ENCODE peak calls at places on chromosomes 3 and 15, in four cellular contexts. D is psoas muscle, N is bronchial epithelial cell, V is mucosa of descending colon. Y is an unnamed sample.

GRCh38 chr15:71747128-71748083 is 62.9 kb upstream of the NR2E3 start:
- DNase-seq in D (no peak), N (peak), V (no peak), Y (peak)

GRCh38 chr3:180267202-180267843 is 230.6 kb upstream of the PEX5L start:
- DNase-seq in D (no peak), N (no peak), V (no peak), Y (no peak)

GRCh38 chr15:76178321-76178720 is 118.5 kb downstream of the TMEM266 start:
- DNase-seq in D (no peak), N (no peak), V (no peak), Y (no peak)

GRCh38 chr3:155032918-155033317 is 47.2 kb upstream of the MME start:
- DNase-seq in D (no peak), N (peak), V (no peak), Y (no peak)

GRCh38 chr3:187986514-187986934 is 167.4 kb upstream of the LPP start:
- DNase-seq in D (no peak), N (peak), V (no peak), Y (peak)

GRCh38 chr15:73326157-73326556 is 42.6 kb downstream of the HCN4 start:
- DNase-seq in D (no peak), N (no peak), V (no peak), Y (no peak)

GRCh38 chr3:122389892-122390291 is 5.9 kb downstream of the FAM162A start:
- DNase-seq in D (no peak), N (no peak), V (no peak), Y (no peak)

GRCh38 chr3:94285874-94286273 is 223.0 kb downstream of the NSUN3 start:
- DNase-seq in D (no peak), N (peak), V (no peak), Y (peak)

GRCh38 chr15:79623488-79623887 is 191.4 kb downstream of the MINAR1 start:
- DNase-seq in D (no peak), N (no peak), V (no peak), Y (no peak)

GRCh38 chr3:42129014-42129953 is 38.1 kb downstream of the TRAK1 start:
- DNase-seq in D (no peak), N (peak), V (no peak), Y (peak)

GRCh38 chr3:45817788-45818523 is 21.6 kb upstream of the SLC6A20 start:
- DNase-seq in D (peak), N (peak), V (no peak), Y (peak)

GRCh38 chr15:62779041-62779810 is 263.3 kb upstream of the TPM1 start:
- DNase-seq in D (no peak), N (no peak), V (no peak), Y (peak)

GRCh38 chr3:152283492-152284381 is 15.0 kb downstream of the MBNL1 start:
- DNase-seq in D (no peak), N (peak), V (no peak), Y (no peak)

GRCh38 chr3:150407818-150408231 is 273 bp upstream of the TSC22D2 start:
- DNase-seq in D (peak), N (peak), V (no peak), Y (peak)

GRCh38 chr3:148162132-148162531 is 535.6 kb upstream of the AGTR1 start:
- DNase-seq in D (no peak), N (no peak), V (no peak), Y (no peak)
- TF ChIP-seq CTCF in D (peak), N (no peak), V (no peak), Y (no peak)

GRCh38 chr15:51229907-51230328 is 108.5 kb downstream of the CYP19A1 start:
- DNase-seq in D (no peak), N (peak), V (no peak), Y (no peak)
- TF ChIP-seq CTCF in D (no peak), N (peak), V (no peak), Y (no peak)

DNA sequence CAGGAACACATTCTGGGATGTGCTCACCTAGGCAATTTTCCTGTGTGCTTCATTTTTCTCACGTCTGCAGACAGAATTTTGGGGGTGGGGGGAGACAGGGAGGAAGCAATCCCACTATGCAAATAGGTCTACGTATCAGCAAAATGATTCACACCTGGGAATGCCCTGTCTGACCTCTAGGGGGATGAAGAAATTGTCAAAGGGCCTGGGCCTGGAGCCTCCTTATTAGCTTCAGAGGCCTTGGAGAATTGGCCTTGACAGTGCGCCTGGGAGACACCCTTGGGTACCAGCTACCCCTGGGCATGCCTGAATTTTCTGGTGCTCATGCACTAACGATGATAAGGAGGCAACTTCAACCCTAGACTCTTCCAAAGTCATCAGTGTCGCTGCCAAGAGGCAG is 207.5 kb downstream of the CADPS start:
- DNase-seq in D (no peak), N (peak), V (no peak), Y (peak)
- TF ChIP-seq CTCF in D (no peak), N (peak), V (no peak), Y (peak)

GRCh38 chr3:72810659-72811434 is 37.4 kb downstream of the SHQ1 start:
- DNase-seq in D (no peak), N (no peak), V (no peak), Y (no peak)

GRCh38 chr3:72814308-72814707 is 33.9 kb downstream of the SHQ1 start:
- DNase-seq in D (no peak), N (no peak), V (no peak), Y (no peak)

GRCh38 chr3:72812201-72812600 is 36.0 kb downstream of the SHQ1 start:
- DNase-seq in D (no peak), N (no peak), V (no peak), Y (no peak)

GRCh38 chr3:72810063-72810462 is 38.2 kb downstream of the SHQ1 start:
- DNase-seq in D (no peak), N (no peak), V (no peak), Y (no peak)

GRCh38 chr3:72811551-72811950 is 36.7 kb downstream of the SHQ1 start:
- DNase-seq in D (no peak), N (peak), V (no peak), Y (no peak)
- TF ChIP-seq CTCF in D (no peak), N (no peak), V (no peak), Y (no peak)

GRCh38 chr3:14404396-14405119 is 2.2 kb downstream of the SLC6A6 start:
- DNase-seq in D (no peak), N (no peak), V (no peak), Y (no peak)

GRCh38 chr3:14405120-14405885 is 2.9 kb downstream of the SLC6A6 start:
- DNase-seq in D (no peak), N (no peak), V (no peak), Y (no peak)

GRCh38 chr3:14406762-14407161 is 4.4 kb downstream of the SLC6A6 start:
- DNase-seq in D (no peak), N (no peak), V (no peak), Y (no peak)

GRCh38 chr3:14406336-14406735 is 3.9 kb downstream of the SLC6A6 start:
- DNase-seq in D (no peak), N (no peak), V (no peak), Y (no peak)

DNA sequence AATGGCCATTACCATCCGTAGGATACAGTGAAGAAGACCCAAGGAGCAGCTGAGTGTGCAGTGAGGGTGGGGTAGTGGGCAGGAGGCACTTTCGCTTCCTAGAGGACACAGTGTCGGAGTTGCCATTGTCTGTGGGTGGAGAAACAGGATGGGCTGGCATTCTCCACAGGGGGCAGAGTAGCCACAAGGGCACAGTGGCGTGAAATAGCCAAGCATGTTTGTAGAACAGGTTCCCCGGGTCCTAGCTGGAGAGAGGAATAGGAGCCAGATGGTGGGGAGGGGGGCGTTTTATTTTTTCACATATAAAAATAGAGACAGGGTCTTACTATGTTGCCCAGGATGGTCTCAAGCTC is 3.5 kb downstream of the SLC6A6 start:
- DNase-seq in D (no peak), N (no peak), V (no peak), Y (no peak)
- TF ChIP-seq CTCF in D (no peak), N (no peak), V (no peak), Y (no peak)

DNA sequence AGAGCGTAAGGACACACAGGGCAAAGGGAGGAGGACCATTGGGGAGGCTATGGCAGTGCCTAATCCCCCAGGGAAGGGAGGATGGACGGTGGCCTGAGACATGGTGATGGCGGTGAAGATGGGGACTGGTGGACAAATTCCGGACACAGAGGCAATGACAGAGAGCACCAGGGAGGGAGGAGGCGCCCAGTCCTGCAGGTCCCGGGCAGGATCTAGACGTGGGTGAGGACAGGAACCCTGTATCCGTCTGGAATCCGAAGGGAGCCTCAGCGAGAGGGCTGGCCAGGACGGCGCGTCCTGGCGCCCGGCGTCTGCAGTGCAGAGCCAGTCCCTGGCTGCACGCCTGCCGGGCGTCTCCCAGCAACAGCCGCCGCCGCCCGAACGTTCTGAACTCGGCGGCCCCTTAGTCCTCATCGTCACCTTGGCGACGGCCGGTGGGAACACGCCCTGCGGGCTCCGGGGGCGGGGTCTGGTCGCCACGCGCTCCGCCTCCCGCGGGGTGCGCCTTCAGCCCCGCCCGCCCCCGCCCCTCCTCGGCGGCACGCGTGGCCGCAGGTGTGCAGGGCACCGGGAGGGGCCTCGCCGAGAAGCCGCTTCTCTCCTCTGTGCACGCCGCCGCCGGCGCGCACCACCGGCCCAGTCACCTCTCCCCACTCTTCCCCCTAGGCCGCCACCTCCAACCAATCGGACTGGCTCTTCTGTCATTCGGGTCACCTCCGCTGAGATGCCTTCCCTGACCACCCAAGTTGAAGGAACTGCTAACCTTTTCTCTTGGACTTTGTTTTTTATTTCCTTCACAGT is 11.6 kb downstream of the XIRP1 start:
- DNase-seq in D (peak), N (peak), V (peak), Y (peak)
- TF ChIP-seq CTCF in D (peak), N (peak), V (peak), Y (no peak)

GRCh38 chr3:129425619-129426018 is 2.8 kb downstream of the EFCAB12 start:
- DNase-seq in D (no peak), N (no peak), V (no peak), Y (no peak)

GRCh38 chr3:129429080-129429451 is 630 bp upstream of the EFCAB12 start:
- DNase-seq in D (no peak), N (no peak), V (no peak), Y (no peak)

GRCh38 chr3:129429597-129429996 is 1.2 kb upstream of the EFCAB12 start:
- DNase-seq in D (no peak), N (no peak), V (no peak), Y (no peak)

GRCh38 chr3:129428020-129428381 is 435 bp downstream of the EFCAB12 start:
- DNase-seq in D (no peak), N (no peak), V (no peak), Y (no peak)

DNA sequence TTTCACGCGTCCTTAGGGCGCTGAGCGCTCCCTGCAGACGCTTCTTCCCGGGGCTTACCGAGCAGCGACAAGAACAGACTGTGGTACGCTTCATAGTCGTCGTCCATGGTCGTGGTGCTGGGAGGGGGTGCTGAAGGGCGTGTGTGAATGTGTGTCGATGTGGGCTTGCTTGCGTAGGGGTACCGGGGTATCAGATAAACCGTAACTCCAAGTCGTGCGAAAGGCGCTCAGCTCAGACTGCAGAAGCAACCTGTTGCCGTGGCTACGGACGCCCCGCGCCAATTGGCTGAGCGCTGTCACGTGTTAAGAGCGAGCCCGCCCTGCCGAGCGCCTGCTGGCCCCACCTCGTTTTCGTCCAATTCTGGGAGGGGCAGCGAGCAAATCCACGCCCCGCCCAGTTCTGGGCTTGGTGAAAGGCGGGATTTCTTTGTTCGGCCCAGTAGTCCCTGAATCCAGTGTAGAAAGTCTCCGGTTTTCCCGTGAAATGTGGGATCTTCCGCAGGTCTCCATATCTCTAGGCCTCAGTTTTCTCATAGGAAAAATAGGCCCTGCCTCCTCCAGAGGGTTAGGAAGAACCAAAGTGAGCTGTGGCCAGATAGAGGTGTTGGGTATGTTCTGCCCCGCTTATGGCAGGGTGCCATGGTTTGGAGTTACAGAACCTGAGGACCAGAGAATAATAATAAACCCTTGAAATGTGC is at the start of gene EFCAB12:
- DNase-seq in D (peak), N (peak), V (peak), Y (peak)
- TF ChIP-seq CTCF in D (no peak), N (no peak), V (no peak), Y (no peak)

GRCh38 chr15:31400222-31400927 is 73.7 kb downstream of the KLF13 start:
- DNase-seq in D (no peak), N (no peak), V (no peak), Y (no peak)

GRCh38 chr15:31399544-31400171 is 73.0 kb downstream of the KLF13 start:
- DNase-seq in D (no peak), N (no peak), V (no peak), Y (peak)

GRCh38 chr15:31398677-31399260 is 72.1 kb downstream of the KLF13 start:
- DNase-seq in D (no peak), N (no peak), V (peak), Y (peak)

GRCh38 chr15:31397851-31398661 is 71.4 kb downstream of the KLF13 start:
- DNase-seq in D (no peak), N (peak), V (no peak), Y (peak)

GRCh38 chr15:31396881-31397560 is 70.4 kb downstream of the KLF13 start:
- DNase-seq in D (peak), N (peak), V (peak), Y (peak)
- TF ChIP-seq CTCF in D (no peak), N (no peak), V (no peak), Y (no peak)

GRCh38 chr15:93001881-93002280 is 87.1 kb downstream of the RGMA start:
- DNase-seq in D (no peak), N (no peak), V (no peak), Y (no peak)
- TF ChIP-seq CTCF in D (no peak), N (no peak), V (no peak), Y (no peak)